ENCODE peak calls at places on chromosomes 6 and 20, in ten cellular contexts. D is CD8-positive, alpha-beta T cell; V is RWPE1; T is right atrium auricular region; L is RWPE2; H is pancreas; C is heart right ventricle; N is psoas muscle; E is lower lobe of right lung; W is transverse colon. J is an unnamed sample.

GRCh38 chr6:16146028-16146427 is 17.1 kb downstream of the MYLIP start:
- DNase-seq in D (no peak), V (no peak), T (no peak), L (no peak), H (no peak), C (no peak), N (peak), E (no peak), W (no peak), J (no peak)

GRCh38 chr6:167907837-167908681 is 81.3 kb downstream of the AFDN start:
- DNase-seq in D (no peak), V (peak), T (no peak), L (no peak), H (no peak), C (peak), N (no peak), E (no peak), W (peak), J (no peak)

GRCh38 chr20:15674253-15675145 is 898.7 kb downstream of the KIF16B start:
- DNase-seq in D (no peak), V (no peak), T (no peak), L (no peak), H (no peak), C (no peak), N (no peak), E (no peak), W (no peak), J (no peak)

GRCh38 chr6:84816196-84816745 is 51.9 kb upstream of the TBX18 start:
- DNase-seq in D (no peak), V (no peak), T (no peak), L (no peak), H (no peak), C (no peak), N (no peak), E (no peak), W (no peak), J (no peak)

GRCh38 chr6:44456070-44456965 is 68.8 kb downstream of the CDC5L start:
- DNase-seq in D (peak), V (peak), T (no peak), L (no peak), H (no peak), C (no peak), N (peak), E (no peak), W (peak), J (no peak)

GRCh38 chr6:114194362-114195343 is 148.2 kb downstream of the HS3ST5 start:
- DNase-seq in D (no peak), V (no peak), T (no peak), L (no peak), H (no peak), C (peak), N (no peak), E (no peak), W (no peak), J (no peak)

GRCh38 chr6:157272866-157273755 is 50.2 kb downstream of the TMEM242 start:
- DNase-seq in D (peak), V (no peak), T (no peak), L (no peak), H (no peak), C (no peak), N (no peak), E (no peak), W (no peak), J (no peak)

GRCh38 chr6:136500414-136500813 is 49.8 kb downstream of the MAP7 start:
- DNase-seq in D (no peak), V (no peak), T (no peak), L (no peak), H (no peak), C (no peak), N (no peak), E (no peak), W (no peak), J (no peak)

GRCh38 chr20:5608448-5609161 is 141.6 kb upstream of the SHLD1 start:
- DNase-seq in D (no peak), V (no peak), T (no peak), L (no peak), H (no peak), C (no peak), N (no peak), E (no peak), W (no peak), J (no peak)

GRCh38 chr6:85484941-85485340 is 35.1 kb downstream of the NT5E start:
- DNase-seq in D (no peak), V (no peak), T (no peak), L (no peak), H (no peak), C (no peak), N (no peak), E (no peak), W (no peak), J (no peak)

GRCh38 chr6:149128489-149129145 is 188.9 kb upstream of the TAB2 start:
- DNase-seq in D (peak), V (no peak), T (no peak), L (no peak), H (no peak), C (no peak), N (no peak), E (no peak), W (no peak), J (no peak)

GRCh38 chr6:42380208-42380979 is 71.3 kb downstream of the TRERF1 start:
- DNase-seq in D (no peak), V (no peak), T (no peak), L (no peak), H (no peak), C (no peak), N (no peak), E (no peak), W (no peak), J (no peak)

GRCh38 chr6:81031429-81031828 is 721.1 kb downstream of the TENT5A start:
- DNase-seq in D (no peak), V (no peak), T (no peak), L (no peak), H (no peak), C (no peak), N (no peak), E (no peak), W (no peak), J (no peak)

GRCh38 chr20:2899243-2899642 is 26.0 kb downstream of the PTPRA start:
- DNase-seq in D (no peak), V (no peak), T (no peak), L (no peak), H (no peak), C (no peak), N (no peak), E (no peak), W (no peak), J (no peak)

GRCh38 chr6:108437821-108438220 is 122.9 kb upstream of the FOXO3 start:
- DNase-seq in D (no peak), V (peak), T (no peak), L (no peak), H (no peak), C (no peak), N (no peak), E (no peak), W (no peak), J (no peak)

GRCh38 chr6:165976705-165977104 is 190.9 kb downstream of the TBXT start:
- DNase-seq in D (no peak), V (no peak), T (peak), L (no peak), H (no peak), C (no peak), N (no peak), E (no peak), W (no peak), J (no peak)

GRCh38 chr6:109322825-109323580 is 59.3 kb downstream of the CD164 start:
- DNase-seq in D (no peak), V (no peak), T (no peak), L (no peak), H (peak), C (peak), N (no peak), E (peak), W (no peak), J (no peak)

GRCh38 chr20:43916073-43916874 is 1.6 kb downstream of the TOX2 start:
- DNase-seq in D (no peak), V (no peak), T (no peak), L (no peak), H (no peak), C (no peak), N (no peak), E (no peak), W (no peak), J (no peak)

GRCh38 chr20:61967300-61967699 is 98.4 kb downstream of the TAF4 start:
- DNase-seq in D (no peak), V (no peak), T (no peak), L (peak), H (no peak), C (no peak), N (no peak), E (no peak), W (no peak), J (no peak)

GRCh38 chr6:135675862-135676261 is 175.6 kb upstream of the PDE7B start:
- DNase-seq in D (peak), V (peak), T (no peak), L (no peak), H (no peak), C (no peak), N (no peak), E (no peak), W (no peak), J (no peak)

GRCh38 chr6:52394251-52394666 is 25.9 kb upstream of the EFHC1 start:
- DNase-seq in D (no peak), V (no peak), T (no peak), L (no peak), H (no peak), C (no peak), N (no peak), E (no peak), W (no peak), J (no peak)

GRCh38 chr6:46510656-46511055 is 19.4 kb upstream of the RCAN2 start:
- DNase-seq in D (no peak), V (no peak), T (no peak), L (no peak), H (peak), C (peak), N (no peak), E (no peak), W (no peak), J (no peak)

GRCh38 chr20:45336530-45337366 is 11.5 kb downstream of the SDC4 start:
- DNase-seq in D (no peak), V (peak), T (peak), L (peak), H (no peak), C (no peak), N (peak), E (no peak), W (peak), J (no peak)

GRCh38 chr6:81401970-81402690 is 350.4 kb downstream of the TENT5A start:
- DNase-seq in D (no peak), V (no peak), T (no peak), L (no peak), H (no peak), C (no peak), N (no peak), E (no peak), W (no peak), J (no peak)

GRCh38 chr20:11178946-11179654 is 505.3 kb upstream of the JAG1 start:
- DNase-seq in D (no peak), V (peak), T (no peak), L (no peak), H (no peak), C (no peak), N (no peak), E (no peak), W (no peak), J (no peak)

GRCh38 chr20:62428008-62428384 is 657 bp upstream of the RBBP8NL start:
- DNase-seq in D (no peak), V (no peak), T (no peak), L (peak), H (no peak), C (no peak), N (no peak), E (no peak), W (peak), J (no peak)

GRCh38 chr20:19757973-19758887 is at the start of gene RIN2:
- DNase-seq in D (no peak), V (peak), T (peak), L (peak), H (peak), C (peak), N (peak), E (peak), W (peak), J (peak)

GRCh38 chr6:11033825-11034224 is 10.3 kb downstream of the ELOVL2 start:
- DNase-seq in D (no peak), V (peak), T (no peak), L (no peak), H (no peak), C (no peak), N (no peak), E (no peak), W (no peak), J (no peak)

GRCh38 chr6:11732036-11732545 is 46.5 kb downstream of the ADTRP start:
- DNase-seq in D (no peak), V (no peak), T (peak), L (no peak), H (peak), C (peak), N (peak), E (peak), W (peak), J (peak)

GRCh38 chr6:170180671-170181337 is 110.1 kb downstream of the DLL1 start:
- DNase-seq in D (no peak), V (no peak), T (no peak), L (no peak), H (peak), C (no peak), N (no peak), E (no peak), W (no peak), J (no peak)

GRCh38 chr6:103036846-103037245 is 1643.3 kb downstream of the GRIK2 start:
- DNase-seq in D (no peak), V (no peak), T (no peak), L (no peak), H (no peak), C (no peak), N (no peak), E (peak), W (no peak), J (no peak)

GRCh38 chr6:6004147-6004995 is 2.4 kb downstream of the NRN1 start:
- DNase-seq in D (no peak), V (no peak), T (no peak), L (no peak), H (no peak), C (no peak), N (no peak), E (no peak), W (no peak), J (no peak)

GRCh38 chr20:37396520-37397075 is 50.7 kb downstream of the SRC start:
- DNase-seq in D (no peak), V (no peak), T (no peak), L (peak), H (no peak), C (no peak), N (no peak), E (no peak), W (no peak), J (no peak)

GRCh38 chr6:152189736-152190135 is 382.3 kb downstream of the ESR1 start:
- DNase-seq in D (no peak), V (no peak), T (no peak), L (no peak), H (no peak), C (no peak), N (no peak), E (no peak), W (no peak), J (no peak)

GRCh38 chr20:48342822-48343513 is 484.8 kb downstream of the PREX1 start:
- DNase-seq in D (no peak), V (no peak), T (no peak), L (no peak), H (no peak), C (no peak), N (no peak), E (no peak), W (no peak), J (no peak)

GRCh38 chr6:121520337-121521163 is 85.1 kb downstream of the GJA1 start:
- DNase-seq in D (no peak), V (no peak), T (no peak), L (no peak), H (no peak), C (no peak), N (no peak), E (no peak), W (no peak), J (no peak)

GRCh38 chr20:35001596-35002362 is 46.1 kb downstream of the MYH7B start:
- DNase-seq in D (no peak), V (no peak), T (no peak), L (peak), H (no peak), C (no peak), N (peak), E (peak), W (no peak), J (no peak)

GRCh38 chr6:116847234-116847633 is 18.4 kb upstream of the GPRC6A start:
- DNase-seq in D (no peak), V (peak), T (no peak), L (no peak), H (no peak), C (no peak), N (no peak), E (no peak), W (no peak), J (no peak)

DNA sequence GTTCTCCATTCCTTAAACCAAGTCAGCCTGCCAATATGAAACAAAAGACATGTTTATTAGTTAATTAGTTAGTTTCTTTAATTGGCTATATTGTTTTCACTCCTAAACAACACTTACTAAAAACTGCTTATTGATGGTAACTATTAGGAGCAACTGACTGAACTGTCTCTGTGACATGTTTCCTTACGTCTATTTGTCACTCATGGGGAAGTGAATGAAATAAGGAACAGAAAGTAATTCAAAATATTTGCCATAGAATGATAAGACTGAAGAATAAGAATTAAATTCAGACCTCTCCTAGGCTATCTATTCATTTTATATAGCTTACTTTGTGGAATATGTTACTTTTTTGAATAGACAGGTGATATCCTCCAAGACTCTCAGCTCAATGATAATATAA is 217.2 kb downstream of the LAMA2 start:
- DNase-seq in D (no peak), V (no peak), T (no peak), L (no peak), H (no peak), C (no peak), N (no peak), E (no peak), W (no peak), J (no peak)
- TF ChIP-seq CTCF in D (no peak), V (no peak), T (no peak), L (no peak), H (no peak), C (no peak), N (no peak), E (no peak), W (no peak), J (no peak)

GRCh38 chr6:37171141-37171969 is 1.4 kb downstream of the PIM1 start:
- DNase-seq in D (peak), V (peak), T (peak), L (peak), H (peak), C (peak), N (peak), E (peak), W (peak), J (peak)
- H3K27ac ChIP-seq in D (peak), V (peak), T (peak), L (peak), H (peak), C (peak), N (peak), E (peak), W (peak), J (peak)

GRCh38 chr6:119350202-119351004 is 842 bp upstream of the MAN1A1 start:
- DNase-seq in D (peak), V (peak), T (no peak), L (no peak), H (peak), C (peak), N (no peak), E (no peak), W (peak), J (no peak)

GRCh38 chr6:119348308-119349040 is 1.1 kb downstream of the MAN1A1 start:
- DNase-seq in D (peak), V (peak), T (no peak), L (no peak), H (peak), C (peak), N (peak), E (peak), W (peak), J (no peak)

GRCh38 chr6:119349341-119350201 is at the start of gene MAN1A1:
- DNase-seq in D (peak), V (peak), T (peak), L (peak), H (peak), C (peak), N (peak), E (peak), W (peak), J (peak)

GRCh38 chr6:119349041-119349340 is 570 bp downstream of the MAN1A1 start:
- DNase-seq in D (no peak), V (peak), T (no peak), L (no peak), H (no peak), C (no peak), N (no peak), E (no peak), W (no peak), J (no peak)

GRCh38 chr6:119351005-119351394 is 1.4 kb upstream of the MAN1A1 start:
- DNase-seq in D (no peak), V (peak), T (no peak), L (no peak), H (no peak), C (no peak), N (no peak), E (no peak), W (no peak), J (no peak)
- TF ChIP-seq CTCF in D (peak), V (peak), T (no peak), L (peak), H (peak), C (peak), N (peak), E (peak), W (peak), J (peak)

GRCh38 chr6:34914358-34914757 is 25.3 kb downstream of the ANKS1A start:
- DNase-seq in D (no peak), V (no peak), T (no peak), L (no peak), H (no peak), C (no peak), N (no peak), E (no peak), W (no peak), J (no peak)

GRCh38 chr6:34919651-34920050 is 30.6 kb downstream of the ANKS1A start:
- DNase-seq in D (no peak), V (no peak), T (no peak), L (no peak), H (no peak), C (no peak), N (no peak), E (no peak), W (no peak), J (no peak)

GRCh38 chr6:34912715-34913464 is 23.8 kb downstream of the ANKS1A start:
- DNase-seq in D (peak), V (peak), T (no peak), L (no peak), H (no peak), C (no peak), N (no peak), E (no peak), W (no peak), J (no peak)

GRCh38 chr6:34917626-34918285 is 28.7 kb downstream of the ANKS1A start:
- DNase-seq in D (no peak), V (no peak), T (no peak), L (no peak), H (no peak), C (no peak), N (no peak), E (no peak), W (no peak), J (no peak)

GRCh38 chr6:34916348-34916967 is 27.4 kb downstream of the ANKS1A start:
- DNase-seq in D (no peak), V (no peak), T (no peak), L (no peak), H (no peak), C (no peak), N (no peak), E (no peak), W (no peak), J (no peak)
- H3K27ac ChIP-seq in D (no peak), V (no peak), T (peak), L (no peak), H (no peak), C (peak), N (peak), E (no peak), W (peak), J (peak)

DNA sequence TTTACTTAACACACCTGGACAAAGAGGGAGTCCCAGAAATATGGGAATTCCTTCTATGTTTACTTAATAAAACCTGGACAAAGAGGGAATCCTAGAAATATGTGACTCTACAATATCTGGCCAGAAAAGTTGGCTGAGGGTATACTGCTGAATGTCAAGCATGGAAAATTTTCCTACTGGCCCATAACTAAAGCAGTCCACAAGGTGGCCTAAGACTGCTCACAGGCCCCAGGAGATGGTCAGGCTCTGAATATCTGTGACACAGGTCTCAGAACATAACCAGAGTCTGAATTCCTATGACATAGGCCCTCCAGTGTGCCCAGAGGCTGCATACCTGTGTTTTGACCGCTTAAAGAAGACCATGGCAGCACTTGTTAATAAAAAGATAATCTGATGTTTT is 578.2 kb upstream of the NRSN1 start:
- DNase-seq in D (no peak), V (no peak), T (no peak), L (no peak), H (no peak), C (no peak), N (no peak), E (no peak), W (no peak), J (no peak)
- TF ChIP-seq CTCF in D (no peak), V (no peak), T (no peak), L (peak), H (no peak), C (no peak), N (no peak), E (no peak), W (peak), J (no peak)

J was measured in dorsolateral prefrontal cortex.